ENCODE peak calls at places on chromosomes 5 and 9, in five cellular contexts. Z is GM19239; U is activated CD8-positive, alpha-beta memory T cell treated with anti-CD3 and anti-CD28 coated beads, Interleukin-2, amount 10 ng/mL, durations not matched to agents 7 days and 5 days; Y is NCI-H1436; S is PC-3. E is an unnamed sample.

GRCh38 chr5:171823269-171823668 is 37.7 kb downstream of the SMIM23 start:
- DNase-seq in Z (no peak), U (no peak), Y (no peak), S (no peak), E (no peak)

GRCh38 chr5:29811914-29812679 is 1381.4 kb upstream of the CDH6 start:
- DNase-seq in Z (no peak), U (no peak), Y (no peak), S (peak), E (no peak)

GRCh38 chr9:6758418-6759113 is 793 bp downstream of the KDM4C start:
- DNase-seq in Z (no peak), U (peak), Y (no peak), S (peak), E (peak)

GRCh38 chr5:34011521-34011920 is 3.7 kb upstream of the AMACR start:
- DNase-seq in Z (no peak), U (no peak), Y (no peak), S (no peak), E (no peak)

GRCh38 chr9:103245369-103245768 is 250.2 kb downstream of the CYLC2 start:
- DNase-seq in Z (no peak), U (no peak), Y (peak), S (peak), E (no peak)

GRCh38 chr9:37262410-37262809 is 142.0 kb downstream of the ZCCHC7 start:
- DNase-seq in Z (no peak), U (no peak), Y (no peak), S (peak), E (no peak)

GRCh38 chr9:63816742-63817621 is 1468.0 kb downstream of the FOXD4L5 start:
- DNase-seq in Z (peak), U (peak), Y (no peak), S (peak), E (peak)

GRCh38 chr5:54616031-54616430 is 98.5 kb downstream of the SNX18 start:
- DNase-seq in Z (no peak), U (no peak), Y (no peak), S (no peak), E (no peak)

GRCh38 chr5:57184322-57184721 is 10.5 kb downstream of the GPBP1 start:
- DNase-seq in Z (no peak), U (no peak), Y (no peak), S (no peak), E (no peak)

GRCh38 chr5:176413255-176413565 is 3.1 kb downstream of the CLTB start:
- DNase-seq in Z (no peak), U (no peak), Y (no peak), S (no peak), E (no peak)

GRCh38 chr5:32030686-32031478 is 143.2 kb downstream of the GOLPH3 start:
- DNase-seq in Z (no peak), U (no peak), Y (no peak), S (no peak), E (no peak)

GRCh38 chr9:72454871-72455471 is 66.4 kb upstream of the TMC1 start:
- DNase-seq in Z (no peak), U (no peak), Y (peak), S (no peak), E (peak)

GRCh38 chr5:154610321-154611154 is 132.5 kb upstream of the HAND1 start:
- DNase-seq in Z (peak), U (peak), Y (peak), S (peak), E (peak)

GRCh38 chr5:141135030-141135717 is at the start of gene PCDHB5:
- DNase-seq in Z (no peak), U (no peak), Y (peak), S (no peak), E (no peak)